ENCODE peak calls at places on chromosomes 12 and 14, in nine cellular contexts. S, T, A, L, B, X, W, V and R are unnamed samples.

GRCh38 chr14:102272392-102272791 is 32.6 kb downstream of the MOK start:
- DNase-seq in S (no peak), T (peak; percentile 82), A (no peak), L (no peak), B (no peak), X (no peak), W (no peak), V (no peak), R (no peak)

GRCh38 chr12:91577586-91578539 is 395.2 kb upstream of the DCN start:
- DNase-seq in S (peak; percentile 21), T (peak; percentile 35), A (peak; percentile 21), L (peak; percentile 17), B (no peak), X (no peak), W (no peak), V (no peak), R (peak; percentile 34)

GRCh38 chr14:39145266-39145966 is 24.7 kb downstream of the TRAPPC6B start:
- DNase-seq in S (no peak), T (no peak), A (no peak), L (no peak), B (no peak), X (no peak), W (no peak), V (no peak), R (peak; percentile 15)

GRCh38 chr12:121295746-121296617 is 527 bp downstream of the CAMKK2 start:
- DNase-seq in S (no peak), T (no peak), A (peak; percentile 20), L (no peak), B (no peak), X (peak; percentile 70), W (peak; percentile 35), V (peak; percentile 20), R (peak; percentile 26)

GRCh38 chr14:80996049-80996901 is 40.9 kb downstream of the TSHR start:
- DNase-seq in S (peak; percentile 65), T (peak; percentile 84), A (peak; percentile 67), L (peak; percentile 71), B (no peak), X (peak; percentile 12), W (peak; percentile 24), V (no peak), R (peak; percentile 62)

GRCh38 chr14:96130854-96131253 is 73.8 kb upstream of the BDKRB2 start:
- DNase-seq in S (no peak), T (peak; percentile 63), A (no peak), L (no peak), B (no peak), X (no peak), W (no peak), V (no peak), R (no peak)

GRCh38 chr14:69208665-69209064 is 17.4 kb downstream of the EXD2 start:
- DNase-seq in S (no peak), T (no peak), A (no peak), L (no peak), B (no peak), X (no peak), W (no peak), V (no peak), R (no peak)

GRCh38 chr12:90065301-90065801 is 356.7 kb upstream of the ATP2B1 start:
- DNase-seq in S (peak; percentile 21), T (no peak), A (no peak), L (peak; percentile 40), B (no peak), X (no peak), W (no peak), V (no peak), R (no peak)

GRCh38 chr14:31884776-31885379 is 192.2 kb upstream of the ARHGAP5 start:
- DNase-seq in S (peak; percentile 7), T (peak; percentile 60), A (no peak), L (no peak), B (no peak), X (no peak), W (no peak), V (no peak), R (no peak)

GRCh38 chr14:30034049-30034635 is 106.5 kb upstream of the PRKD1 start:
- DNase-seq in S (no peak), T (peak; percentile 17), A (no peak), L (no peak), B (no peak), X (no peak), W (no peak), V (no peak), R (no peak)

GRCh38 chr12:106910202-106910601 is 45.5 kb upstream of the TMEM263 start:
- DNase-seq in S (no peak), T (no peak), A (no peak), L (no peak), B (no peak), X (no peak), W (no peak), V (no peak), R (no peak)

GRCh38 chr14:52051251-52051650 is 17.6 kb downstream of the NID2 start:
- DNase-seq in S (no peak), T (no peak), A (no peak), L (no peak), B (no peak), X (no peak), W (no peak), V (no peak), R (no peak)

GRCh38 chr12:21675641-21676040 is 18.0 kb upstream of the LDHB start:
- DNase-seq in S (no peak), T (no peak), A (no peak), L (no peak), B (no peak), X (no peak), W (no peak), V (no peak), R (no peak)

GRCh38 chr14:94748667-94749347 is 21.1 kb downstream of the GSC start:
- DNase-seq in S (peak; percentile 1), T (no peak), A (peak; percentile 64), L (peak; percentile 44), B (no peak), X (peak; percentile 17), W (peak; percentile 39), V (no peak), R (no peak)

GRCh38 chr14:50521912-50522341 is 10.4 kb downstream of the MAP4K5 start:
- DNase-seq in S (no peak), T (peak; percentile 62), A (no peak), L (no peak), B (no peak), X (no peak), W (no peak), V (no peak), R (peak; percentile 74)

GRCh38 chr12:123660328-123660727 is 10.6 kb upstream of the TCTN2 start:
- DNase-seq in S (peak; percentile 71), T (peak; percentile 85), A (peak; percentile 89), L (no peak), B (no peak), X (no peak), W (no peak), V (no peak), R (peak; percentile 79)

GRCh38 chr14:58703149-58703509 is 65.4 kb downstream of the DACT1 start:
- DNase-seq in S (no peak), T (no peak), A (no peak), L (no peak), B (no peak), X (peak; percentile 35), W (no peak), V (no peak), R (no peak)

GRCh38 chr12:124277394-124278222 is 17.3 kb upstream of the RFLNA start:
- DNase-seq in S (no peak), T (no peak), A (no peak), L (no peak), B (no peak), X (peak; percentile 34), W (no peak), V (no peak), R (no peak)

GRCh38 chr14:73888971-73889370 is 2.3 kb downstream of the ZNF410 start:
- DNase-seq in S (no peak), T (peak; percentile 28), A (no peak), L (no peak), B (no peak), X (no peak), W (no peak), V (no peak), R (no peak)

GRCh38 chr12:110317921-110318320 is 36.9 kb downstream of the ATP2A2 start:
- DNase-seq in S (no peak), T (peak; percentile 68), A (no peak), L (no peak), B (no peak), X (no peak), W (no peak), V (no peak), R (peak; percentile 96)

GRCh38 chr12:116971222-116971621 is 60.5 kb downstream of the FBXW8 start:
- DNase-seq in S (no peak), T (no peak), A (no peak), L (no peak), B (no peak), X (no peak), W (no peak), V (no peak), R (no peak)

GRCh38 chr14:68318788-68319187 is 474.1 kb downstream of the ZFP36L1 start:
- DNase-seq in S (peak; percentile 1), T (no peak), A (no peak), L (no peak), B (no peak), X (no peak), W (no peak), V (no peak), R (peak; percentile 34)

GRCh38 chr12:116698131-116698495 is 39.8 kb downstream of the SPRING1 start:
- DNase-seq in S (no peak), T (no peak), A (no peak), L (no peak), B (no peak), X (no peak), W (no peak), V (no peak), R (no peak)